ENCODE peak calls at places on chromosomes 6 and 20, in four cellular contexts. One of them, this sample, is unnamed.

GRCh38 chr20:59158673-59159072 is 4.9 kb upstream of the ZNF831 start:
- DNase-seq in WTC11: no peak
- DNase-seq in K562: no peak
- DNase-seq in SK-N-SH: no peak
- DNase-seq in this sample: no peak

GRCh38 chr20:58094160-58094559 is 134.3 kb downstream of the ANKRD60 start:
- DNase-seq in SK-N-SH: no peak
- DNase-seq in WTC11: no peak
- DNase-seq in K562: no peak
- DNase-seq in this sample: no peak

GRCh38 chr20:64101731-64102621 is 5.4 kb downstream of the NPBWR2 start:
- DNase-seq in K562: peak; percentile 73
- DNase-seq in WTC11: peak; percentile 79
- DNase-seq in SK-N-SH: peak; percentile 94
- DNase-seq in this sample: no peak

GRCh38 chr6:54598787-54599309 is 247.7 kb upstream of the FAM83B start:
- DNase-seq in SK-N-SH: no peak
- DNase-seq in K562: no peak
- DNase-seq in WTC11: no peak
- DNase-seq in this sample: no peak

GRCh38 chr6:3789896-3790558 is 38.5 kb upstream of the PXDC1 start:
- DNase-seq in WTC11: no peak
- DNase-seq in K562: no peak
- DNase-seq in SK-N-SH: no peak
- DNase-seq in this sample: no peak

GRCh38 chr6:12587096-12587495 is 129.5 kb upstream of the PHACTR1 start:
- DNase-seq in SK-N-SH: no peak
- DNase-seq in WTC11: no peak
- DNase-seq in K562: no peak
- DNase-seq in this sample: no peak

GRCh38 chr20:33694666-33695065 is 8.5 kb upstream of the E2F1 start:
- DNase-seq in SK-N-SH: no peak
- DNase-seq in WTC11: no peak
- DNase-seq in K562: no peak
- DNase-seq in this sample: no peak

GRCh38 chr20:35006009-35006408 is 50.3 kb downstream of the MYH7B start:
- DNase-seq in K562: no peak
- DNase-seq in WTC11: peak; percentile 1
- DNase-seq in SK-N-SH: no peak
- DNase-seq in this sample: no peak

GRCh38 chr20:45419188-45420091 is 3.5 kb downstream of the PIGT start:
- DNase-seq in WTC11: no peak
- DNase-seq in SK-N-SH: no peak
- DNase-seq in K562: no peak
- DNase-seq in this sample: peak; percentile 20

GRCh38 chr6:125829433-125829832 is 38.7 kb downstream of the NCOA7 start:
- DNase-seq in WTC11: no peak
- DNase-seq in K562: no peak
- DNase-seq in SK-N-SH: no peak
- DNase-seq in this sample: no peak
- TF ChIP-seq TEAD4 in WTC11: no peak
- TF ChIP-seq TEAD4 in K562: peak; percentile 63
- TF ChIP-seq TEAD4 in SK-N-SH: no peak
- TF ChIP-seq TEAD4 in this sample: no peak

GRCh38 chr6:143505537-143505936 is 6.0 kb downstream of the FUCA2 start:
- DNase-seq in K562: no peak
- DNase-seq in SK-N-SH: no peak
- DNase-seq in WTC11: no peak
- DNase-seq in this sample: no peak

GRCh38 chr6:143506620-143507019 is 4.9 kb downstream of the FUCA2 start:
- DNase-seq in K562: no peak
- DNase-seq in SK-N-SH: no peak
- DNase-seq in WTC11: no peak
- DNase-seq in this sample: no peak

GRCh38 chr6:143505111-143505510 is 6.4 kb downstream of the FUCA2 start:
- DNase-seq in K562: no peak
- DNase-seq in SK-N-SH: no peak
- DNase-seq in WTC11: no peak
- DNase-seq in this sample: no peak

GRCh38 chr6:143506199-143506598 is 5.3 kb downstream of the FUCA2 start:
- DNase-seq in WTC11: no peak
- DNase-seq in SK-N-SH: no peak
- DNase-seq in K562: no peak
- DNase-seq in this sample: no peak

DNA sequence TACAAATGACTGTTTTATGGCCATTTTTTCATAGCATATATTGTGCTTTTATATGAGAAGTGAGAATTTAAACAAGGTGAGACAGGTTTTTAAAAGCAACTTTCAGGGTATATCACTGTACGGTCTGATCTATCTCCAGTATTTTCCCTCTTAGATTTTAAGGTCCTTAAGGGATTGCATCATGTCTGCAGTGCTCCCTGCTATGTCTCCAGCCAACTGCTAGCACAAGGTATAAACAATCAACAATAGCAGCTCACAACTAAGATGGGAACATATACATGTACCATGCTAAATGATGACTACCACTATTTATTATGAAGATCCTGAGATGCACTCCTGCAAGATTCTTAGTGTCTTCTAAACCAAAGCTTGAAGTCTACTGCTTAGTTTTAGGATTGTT is 7.2 kb downstream of the FUCA2 start:
- DNase-seq in SK-N-SH: no peak
- DNase-seq in WTC11: no peak
- DNase-seq in K562: no peak
- DNase-seq in this sample: no peak
- TF ChIP-seq TEAD4 in SK-N-SH: no peak
- TF ChIP-seq TEAD4 in WTC11: no peak
- TF ChIP-seq TEAD4 in K562: no peak
- TF ChIP-seq TEAD4 in this sample: no peak

GRCh38 chr6:44044940-44045671 is 82.1 kb downstream of the MRPL14 start:
- DNase-seq in SK-N-SH: no peak
- DNase-seq in K562: no peak
- DNase-seq in WTC11: no peak
- DNase-seq in this sample: no peak

GRCh38 chr6:44043036-44043478 is 84.2 kb downstream of the MRPL14 start:
- DNase-seq in SK-N-SH: no peak
- DNase-seq in K562: no peak
- DNase-seq in WTC11: no peak
- DNase-seq in this sample: no peak

GRCh38 chr6:44042261-44043035 is 84.8 kb downstream of the MRPL14 start:
- DNase-seq in WTC11: no peak
- DNase-seq in K562: peak; percentile 58
- DNase-seq in SK-N-SH: no peak
- DNase-seq in this sample: no peak

GRCh38 chr6:44044154-44044539 is 83.1 kb downstream of the MRPL14 start:
- DNase-seq in K562: peak; percentile 65
- DNase-seq in SK-N-SH: no peak
- DNase-seq in WTC11: no peak
- DNase-seq in this sample: no peak

GRCh38 chr6:44043479-44044153 is 83.6 kb downstream of the MRPL14 start:
- DNase-seq in K562: peak; percentile 85
- DNase-seq in WTC11: peak; percentile 54
- DNase-seq in SK-N-SH: peak; percentile 68
- DNase-seq in this sample: no peak
- TF ChIP-seq TEAD4 in K562: no peak
- TF ChIP-seq TEAD4 in WTC11: no peak
- TF ChIP-seq TEAD4 in SK-N-SH: no peak
- TF ChIP-seq TEAD4 in this sample: no peak

DNA sequence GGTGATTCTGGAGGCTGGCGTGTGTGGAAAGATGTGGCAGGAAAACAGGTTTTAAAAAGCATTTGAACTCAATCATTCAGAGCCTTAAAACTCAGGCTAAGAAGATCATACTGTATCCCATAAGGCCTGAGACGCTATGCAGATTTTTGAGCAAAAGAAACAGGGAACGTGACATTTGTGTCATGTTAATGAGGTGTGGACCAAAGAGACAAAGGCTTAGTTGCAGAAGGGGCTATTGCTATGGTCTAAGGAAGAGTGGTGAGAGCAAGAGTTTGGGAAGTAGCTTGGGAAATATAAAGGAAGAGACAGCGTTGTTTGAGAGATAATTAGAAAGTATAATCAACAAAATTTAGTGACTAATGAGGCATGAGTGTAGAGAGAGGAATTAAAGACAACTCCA is 161.6 kb upstream of the PREP start:
- DNase-seq in SK-N-SH: no peak
- DNase-seq in WTC11: no peak
- DNase-seq in K562: no peak
- DNase-seq in this sample: no peak
- TF ChIP-seq TEAD4 in SK-N-SH: no peak
- TF ChIP-seq TEAD4 in WTC11: no peak
- TF ChIP-seq TEAD4 in K562: no peak
- TF ChIP-seq TEAD4 in this sample: no peak

DNA sequence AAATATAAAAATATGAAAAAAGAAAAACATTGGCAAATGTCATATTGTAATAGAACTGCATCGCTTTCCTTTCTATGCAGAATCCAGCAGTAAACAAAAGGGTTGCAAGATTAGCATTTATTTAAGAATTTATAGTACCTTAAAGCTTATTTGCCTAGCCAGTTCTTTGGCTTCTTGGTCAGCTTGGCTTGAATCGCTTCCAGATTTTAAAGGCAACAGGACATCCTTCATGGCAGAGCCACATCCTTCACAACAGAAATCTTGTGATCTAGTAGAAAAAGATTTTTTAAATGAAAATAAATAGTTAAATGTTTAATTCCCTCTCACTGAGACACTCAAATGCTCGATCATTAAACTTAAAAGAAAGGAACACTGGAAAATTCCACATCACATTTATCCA is 17.4 kb downstream of the UBE2J1 start:
- DNase-seq in SK-N-SH: no peak
- DNase-seq in WTC11: no peak
- DNase-seq in K562: no peak
- DNase-seq in this sample: no peak
- TF ChIP-seq TEAD4 in SK-N-SH: no peak
- TF ChIP-seq TEAD4 in WTC11: no peak
- TF ChIP-seq TEAD4 in K562: no peak
- TF ChIP-seq TEAD4 in this sample: no peak

This sample was measured in H1.